ENCODE peak calls at places on chromosomes 2 and 18, in seven cellular contexts. One of them, this sample, is unnamed.

GRCh38 chr18:25503567-25504081 is 151.7 kb upstream of the ZNF521 start:
- DNase-seq in upper lobe of left lung: peak; percentile 30
- DNase-seq in cardiac fibroblast: peak; percentile 65
- DNase-seq in upper lobe of right lung: no peak
- DNase-seq in GM12865: no peak
- DNase-seq in psoas muscle: peak; percentile 41
- DNase-seq in neural progenitor cell: peak; percentile 57
- DNase-seq in this sample: no peak

GRCh38 chr2:120880381-120880780 is 144.7 kb downstream of the GLI2 start:
- DNase-seq in upper lobe of left lung: no peak
- DNase-seq in cardiac fibroblast: no peak
- DNase-seq in upper lobe of right lung: no peak
- DNase-seq in GM12865: no peak
- DNase-seq in psoas muscle: no peak
- DNase-seq in neural progenitor cell: no peak
- DNase-seq in this sample: no peak

GRCh38 chr2:181779288-181779871 is 99.1 kb upstream of the NEUROD1 start:
- DNase-seq in upper lobe of left lung: no peak
- DNase-seq in cardiac fibroblast: no peak
- DNase-seq in upper lobe of right lung: no peak
- DNase-seq in GM12865: no peak
- DNase-seq in psoas muscle: no peak
- DNase-seq in neural progenitor cell: no peak
- DNase-seq in this sample: no peak

GRCh38 chr18:72848534-72849237 is 19.1 kb downstream of the NETO1 start:
- DNase-seq in upper lobe of left lung: no peak
- DNase-seq in cardiac fibroblast: no peak
- DNase-seq in upper lobe of right lung: no peak
- DNase-seq in GM12865: no peak
- DNase-seq in psoas muscle: no peak
- DNase-seq in neural progenitor cell: no peak
- DNase-seq in this sample: no peak

GRCh38 chr2:39243469-39244123 is at the start of gene CDKL4:
- DNase-seq in upper lobe of left lung: no peak
- DNase-seq in cardiac fibroblast: no peak
- DNase-seq in upper lobe of right lung: peak; percentile 70
- DNase-seq in GM12865: peak; percentile 54
- DNase-seq in psoas muscle: peak; percentile 22
- DNase-seq in neural progenitor cell: no peak
- DNase-seq in this sample: no peak

GRCh38 chr2:30987611-30988010 is 150.6 kb downstream of the GALNT14 start:
- DNase-seq in upper lobe of left lung: no peak
- DNase-seq in cardiac fibroblast: no peak
- DNase-seq in upper lobe of right lung: no peak
- DNase-seq in GM12865: no peak
- DNase-seq in psoas muscle: no peak
- DNase-seq in neural progenitor cell: peak; percentile 15
- DNase-seq in this sample: no peak

GRCh38 chr2:43059183-43059897 is 167.1 kb downstream of the ZFP36L2 start:
- DNase-seq in upper lobe of left lung: peak; percentile 80
- DNase-seq in cardiac fibroblast: peak; percentile 97
- DNase-seq in upper lobe of right lung: peak; percentile 80
- DNase-seq in GM12865: peak; percentile 85
- DNase-seq in psoas muscle: peak; percentile 64
- DNase-seq in neural progenitor cell: no peak
- DNase-seq in this sample: peak; percentile 16

GRCh38 chr2:141440072-141440635 is 690.7 kb downstream of the LRP1B start:
- DNase-seq in upper lobe of left lung: no peak
- DNase-seq in cardiac fibroblast: no peak
- DNase-seq in upper lobe of right lung: peak; percentile 57
- DNase-seq in GM12865: no peak
- DNase-seq in psoas muscle: no peak
- DNase-seq in neural progenitor cell: no peak
- DNase-seq in this sample: no peak

GRCh38 chr2:201118957-201119848 is 3.2 kb downstream of the CFLAR start:
- DNase-seq in upper lobe of left lung: no peak
- DNase-seq in cardiac fibroblast: peak; percentile 65
- DNase-seq in upper lobe of right lung: no peak
- DNase-seq in GM12865: peak; percentile 72
- DNase-seq in psoas muscle: no peak
- DNase-seq in neural progenitor cell: peak; percentile 45
- DNase-seq in this sample: no peak

GRCh38 chr2:74856004-74856578 is 22.2 kb downstream of the HK2 start:
- DNase-seq in upper lobe of left lung: peak; percentile 88
- DNase-seq in cardiac fibroblast: no peak
- DNase-seq in upper lobe of right lung: peak; percentile 75
- DNase-seq in GM12865: no peak
- DNase-seq in psoas muscle: no peak
- DNase-seq in neural progenitor cell: no peak
- DNase-seq in this sample: no peak

DNA sequence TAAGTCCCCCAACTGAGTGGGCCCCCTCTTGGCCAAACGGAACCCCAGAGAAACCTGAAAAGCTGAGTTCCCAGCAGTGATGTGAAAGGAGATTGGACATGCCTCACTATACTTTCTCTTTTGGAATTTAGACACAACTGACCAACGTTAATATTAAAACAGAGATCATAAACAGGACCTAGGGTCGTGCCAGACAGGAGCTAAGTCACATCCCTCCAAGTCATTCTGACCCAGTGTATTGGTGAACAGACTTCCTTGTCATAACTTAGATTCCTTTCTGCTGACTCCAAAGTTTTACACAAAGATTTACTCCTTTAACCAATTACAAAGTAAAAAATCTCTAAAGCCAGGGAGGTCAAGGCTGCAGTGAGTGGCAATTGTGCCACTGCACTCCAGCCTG is 46.9 kb downstream of the UXS1 start:
- DNase-seq in upper lobe of left lung: no peak
- DNase-seq in cardiac fibroblast: peak; percentile 69
- DNase-seq in upper lobe of right lung: no peak
- DNase-seq in GM12865: no peak
- DNase-seq in psoas muscle: no peak
- DNase-seq in neural progenitor cell: no peak
- DNase-seq in this sample: no peak
- H3K4me3 ChIP-seq in upper lobe of left lung: no peak overlapping the region
- H3K4me3 ChIP-seq in cardiac fibroblast: no peak overlapping the region
- H3K4me3 ChIP-seq in upper lobe of right lung: no peak overlapping the region
- H3K4me3 ChIP-seq in GM12865: no peak overlapping the region
- H3K4me3 ChIP-seq in psoas muscle: no peak overlapping the region
- H3K4me3 ChIP-seq in neural progenitor cell: no peak overlapping the region
- H3K4me3 ChIP-seq in this sample: no peak overlapping the region

DNA sequence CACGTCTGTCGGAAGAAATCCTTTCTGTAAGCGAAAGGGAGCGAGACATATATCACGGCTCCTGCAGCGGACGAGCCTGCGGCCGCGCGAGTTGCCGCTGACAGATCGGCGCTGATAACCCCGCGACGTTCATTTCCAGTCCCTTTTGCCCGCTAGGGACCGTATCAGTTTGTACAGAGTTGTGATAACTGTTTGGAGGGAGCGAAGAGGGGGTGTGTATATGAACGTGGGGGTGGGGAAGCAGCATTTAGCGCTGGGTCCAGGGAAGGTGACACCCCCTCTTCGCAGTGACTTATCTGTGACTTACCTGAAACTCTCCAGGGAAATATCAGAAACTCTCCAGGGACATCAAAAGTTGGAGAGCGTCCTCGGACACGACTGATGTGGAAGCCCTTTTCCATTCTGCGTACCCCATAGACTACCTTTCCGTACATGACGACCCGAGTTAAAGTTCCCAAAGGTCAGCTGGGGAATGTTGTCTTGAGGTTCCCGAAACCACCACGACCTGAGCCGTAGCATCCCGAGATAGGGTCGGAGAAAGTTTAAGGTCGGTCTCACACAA is 948 bp upstream of the GATA6 start:
- DNase-seq in upper lobe of left lung: no peak
- DNase-seq in cardiac fibroblast: peak; percentile 25
- DNase-seq in upper lobe of right lung: no peak
- DNase-seq in GM12865: no peak
- DNase-seq in psoas muscle: no peak
- DNase-seq in neural progenitor cell: peak; percentile 76
- DNase-seq in this sample: no peak
- TF ChIP-seq CTCF in upper lobe of left lung: no peak
- TF ChIP-seq CTCF in cardiac fibroblast: no peak
- TF ChIP-seq CTCF in upper lobe of right lung: no peak
- TF ChIP-seq CTCF in GM12865: no peak
- TF ChIP-seq CTCF in psoas muscle: no peak
- TF ChIP-seq CTCF in neural progenitor cell: peak; percentile 20
- TF ChIP-seq CTCF in this sample: no peak

DNA sequence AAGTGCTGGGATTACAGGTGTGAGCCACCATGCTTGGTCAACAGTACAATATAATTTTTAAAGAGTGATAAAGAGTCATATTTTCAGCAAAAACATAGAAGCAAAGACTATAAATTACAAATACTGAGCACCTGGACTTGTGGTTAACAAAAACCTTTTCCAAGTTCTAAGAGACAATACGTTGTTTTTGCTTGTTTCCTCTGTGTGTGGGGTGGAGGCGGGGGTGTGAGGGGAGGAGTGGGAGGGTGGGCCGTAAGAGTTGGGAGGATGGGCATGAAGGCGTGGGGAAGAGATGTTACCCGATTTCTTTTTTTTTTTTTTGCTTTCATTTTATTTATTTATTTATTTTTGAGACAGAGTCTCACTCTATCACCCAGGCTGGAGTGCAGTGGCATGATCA is 78.0 kb upstream of the WIPF1 start:
- DNase-seq in upper lobe of left lung: no peak
- DNase-seq in cardiac fibroblast: no peak
- DNase-seq in upper lobe of right lung: no peak
- DNase-seq in GM12865: no peak
- DNase-seq in psoas muscle: no peak
- DNase-seq in neural progenitor cell: no peak
- DNase-seq in this sample: no peak
- H3K4me3 ChIP-seq in upper lobe of left lung: no peak overlapping the region
- H3K4me3 ChIP-seq in cardiac fibroblast: no peak overlapping the region
- H3K4me3 ChIP-seq in upper lobe of right lung: no peak overlapping the region
- H3K4me3 ChIP-seq in GM12865: no peak overlapping the region
- H3K4me3 ChIP-seq in psoas muscle: no peak overlapping the region
- H3K4me3 ChIP-seq in neural progenitor cell: no peak overlapping the region
- H3K4me3 ChIP-seq in this sample: no peak overlapping the region

DNA sequence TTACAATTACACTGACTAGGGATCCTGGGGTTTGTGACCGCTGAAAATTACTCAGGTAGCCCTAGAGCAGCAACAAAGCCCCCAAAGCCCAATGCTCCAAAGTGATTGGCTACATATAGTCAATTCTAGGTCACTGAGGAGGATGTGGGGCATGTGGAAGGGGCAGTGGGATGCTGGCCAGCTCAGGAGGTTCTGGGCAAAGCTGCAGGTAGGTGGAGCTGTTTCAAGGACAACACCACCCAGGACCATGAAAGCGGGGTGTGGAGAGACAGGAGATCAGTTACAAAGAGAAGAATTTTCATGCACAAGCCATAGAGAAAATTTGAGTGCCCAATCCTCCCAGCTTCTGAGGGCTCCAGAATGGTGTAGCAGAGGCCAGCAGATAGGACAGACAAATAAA is 75.0 kb upstream of the CCDC85A start:
- DNase-seq in upper lobe of left lung: no peak
- DNase-seq in cardiac fibroblast: no peak
- DNase-seq in upper lobe of right lung: no peak
- DNase-seq in GM12865: no peak
- DNase-seq in psoas muscle: no peak
- DNase-seq in neural progenitor cell: no peak
- DNase-seq in this sample: no peak
- TF ChIP-seq CTCF in upper lobe of left lung: no peak
- TF ChIP-seq CTCF in cardiac fibroblast: no peak
- TF ChIP-seq CTCF in upper lobe of right lung: no peak
- TF ChIP-seq CTCF in GM12865: no peak
- TF ChIP-seq CTCF in psoas muscle: no peak
- TF ChIP-seq CTCF in neural progenitor cell: peak; percentile 24
- TF ChIP-seq CTCF in this sample: no peak

GRCh38 chr18:79792096-79792987 is 5.4 kb upstream of the KCNG2 start:
- DNase-seq in upper lobe of left lung: peak; percentile 20
- DNase-seq in cardiac fibroblast: no peak
- DNase-seq in upper lobe of right lung: peak; percentile 61
- DNase-seq in GM12865: no peak
- DNase-seq in psoas muscle: no peak
- DNase-seq in neural progenitor cell: no peak
- DNase-seq in this sample: no peak

GRCh38 chr18:79789091-79789891 is 8.4 kb upstream of the KCNG2 start:
- DNase-seq in upper lobe of left lung: peak; percentile 14
- DNase-seq in cardiac fibroblast: no peak
- DNase-seq in upper lobe of right lung: peak; percentile 46
- DNase-seq in GM12865: no peak
- DNase-seq in psoas muscle: no peak
- DNase-seq in neural progenitor cell: no peak
- DNase-seq in this sample: no peak

GRCh38 chr18:79792988-79793355 is 4.8 kb upstream of the KCNG2 start:
- DNase-seq in upper lobe of left lung: peak; percentile 48
- DNase-seq in cardiac fibroblast: no peak
- DNase-seq in upper lobe of right lung: peak; percentile 65
- DNase-seq in GM12865: no peak
- DNase-seq in psoas muscle: no peak
- DNase-seq in neural progenitor cell: no peak
- DNase-seq in this sample: no peak

GRCh38 chr18:79789901-79790885 is 7.5 kb upstream of the KCNG2 start:
- DNase-seq in upper lobe of left lung: peak; percentile 20
- DNase-seq in cardiac fibroblast: no peak
- DNase-seq in upper lobe of right lung: peak; percentile 60
- DNase-seq in GM12865: no peak
- DNase-seq in psoas muscle: no peak
- DNase-seq in neural progenitor cell: no peak
- DNase-seq in this sample: no peak

GRCh38 chr18:79791141-79791972 is 6.4 kb upstream of the KCNG2 start:
- DNase-seq in upper lobe of left lung: peak; percentile 81
- DNase-seq in cardiac fibroblast: peak; percentile 100
- DNase-seq in upper lobe of right lung: peak; percentile 65
- DNase-seq in GM12865: no peak
- DNase-seq in psoas muscle: peak; percentile 57
- DNase-seq in neural progenitor cell: no peak
- DNase-seq in this sample: no peak
- H3K4me3 ChIP-seq in upper lobe of left lung: no peak overlapping the region
- H3K4me3 ChIP-seq in cardiac fibroblast: peak overlapping the region; percentile 26
- H3K4me3 ChIP-seq in upper lobe of right lung: no peak overlapping the region
- H3K4me3 ChIP-seq in GM12865: no peak overlapping the region
- H3K4me3 ChIP-seq in psoas muscle: no peak overlapping the region
- H3K4me3 ChIP-seq in neural progenitor cell: no peak overlapping the region
- H3K4me3 ChIP-seq in this sample: no peak overlapping the region

DNA sequence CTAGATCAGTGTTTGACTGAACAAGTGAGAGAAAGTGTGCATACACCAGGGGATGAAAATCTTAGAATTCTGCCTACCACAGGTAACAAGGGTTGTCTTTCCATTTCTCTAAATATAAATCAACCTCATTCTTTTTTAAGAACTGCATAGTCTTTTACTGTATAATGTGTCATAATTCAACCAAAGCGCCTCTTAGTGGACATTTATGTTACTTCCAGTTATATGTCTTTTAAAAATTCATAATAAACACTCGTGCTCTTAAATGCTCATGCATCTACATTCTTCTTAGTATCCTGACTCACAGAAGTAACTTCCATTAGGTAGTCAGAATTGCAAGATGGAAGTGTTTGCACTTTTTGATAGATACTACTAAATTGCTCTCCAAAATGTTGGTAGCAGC is 76.2 kb downstream of the CHRNA1 start:
- DNase-seq in upper lobe of left lung: no peak
- DNase-seq in cardiac fibroblast: peak; percentile 75
- DNase-seq in upper lobe of right lung: no peak
- DNase-seq in GM12865: peak; percentile 46
- DNase-seq in psoas muscle: no peak
- DNase-seq in neural progenitor cell: no peak
- DNase-seq in this sample: peak; percentile 8
- TF ChIP-seq CTCF in upper lobe of left lung: peak; percentile 17
- TF ChIP-seq CTCF in cardiac fibroblast: peak; percentile 24
- TF ChIP-seq CTCF in upper lobe of right lung: peak; percentile 56
- TF ChIP-seq CTCF in GM12865: peak; percentile 34
- TF ChIP-seq CTCF in psoas muscle: peak; percentile 37
- TF ChIP-seq CTCF in neural progenitor cell: peak; percentile 38
- TF ChIP-seq CTCF in this sample: peak; percentile 33

This sample was measured in GM12864.